ENCODE peak calls at places on chromosomes 1 and 21, in six cellular contexts. H is adrenal gland, Y is body of pancreas, X is A549, M is HepG2, G is heart left ventricle. W is an unnamed sample.

GRCh38 chr1:87684786-87685185 is 356.1 kb downstream of the LMO4 start:
- DNase-seq in H (peak; percentile 52), Y (no peak), X (no peak), M (no peak), G (peak; percentile 19), W (no peak)

GRCh38 chr1:41342774-41343355 is 18.4 kb upstream of the FOXO6 start:
- DNase-seq in H (peak; percentile 35), Y (no peak), X (no peak), M (no peak), G (peak; percentile 5), W (no peak)

GRCh38 chr1:11736746-11737639 is 1.1 kb downstream of the AGTRAP start:
- DNase-seq in H (peak; percentile 76), Y (peak; percentile 64), X (peak; percentile 63), M (peak; percentile 65), G (peak; percentile 62), W (no peak)

GRCh38 chr1:9890224-9890731 is 19.8 kb downstream of the CTNNBIP1 start:
- DNase-seq in H (peak; percentile 80), Y (peak; percentile 58), X (peak; percentile 38), M (no peak), G (peak; percentile 60), W (no peak)

GRCh38 chr1:4762146-4762545 is 107.7 kb downstream of the AJAP1 start:
- DNase-seq in H (no peak), Y (no peak), X (no peak), M (no peak), G (no peak), W (no peak)

GRCh38 chr1:203778789-203779188 is 13.8 kb downstream of the LAX1 start:
- DNase-seq in H (no peak), Y (no peak), X (no peak), M (no peak), G (no peak), W (no peak)

GRCh38 chr1:47710075-47711071 is 272.5 kb downstream of the FOXD2 start:
- DNase-seq in H (peak; percentile 86), Y (peak; percentile 75), X (peak; percentile 49), M (peak; percentile 17), G (peak; percentile 75), W (peak; percentile 92)

GRCh38 chr1:63063367-63063766 is 259.0 kb upstream of the FOXD3 start:
- DNase-seq in H (no peak), Y (no peak), X (no peak), M (no peak), G (no peak), W (no peak)

GRCh38 chr1:200342511-200343400 is 67.1 kb downstream of the ZNF281 start:
- DNase-seq in H (no peak), Y (no peak), X (no peak), M (no peak), G (no peak), W (no peak)

GRCh38 chr1:216566809-216567208 is 143.6 kb upstream of the USH2A start:
- DNase-seq in H (no peak), Y (no peak), X (peak; percentile 10), M (no peak), G (no peak), W (no peak)

GRCh38 chr1:154353966-154354365 is 28.6 kb downstream of the ATP8B2 start:
- DNase-seq in H (no peak), Y (no peak), X (no peak), M (no peak), G (no peak), W (no peak)

GRCh38 chr1:161199506-161200119 is 759 bp upstream of the ADAMTS4 start:
- DNase-seq in H (no peak), Y (no peak), X (no peak), M (no peak), G (peak; percentile 64), W (no peak)

GRCh38 chr1:192555399-192555798 is 20.2 kb upstream of the RGS1 start:
- DNase-seq in H (no peak), Y (no peak), X (no peak), M (no peak), G (no peak), W (no peak)

GRCh38 chr21:37292946-37293345 is 25.8 kb upstream of the VPS26C start:
- DNase-seq in H (peak; percentile 62), Y (no peak), X (no peak), M (no peak), G (no peak), W (no peak)

GRCh38 chr1:218742478-218743260 is 397.5 kb downstream of the TGFB2 start:
- DNase-seq in H (no peak), Y (no peak), X (peak; percentile 33), M (no peak), G (no peak), W (no peak)

GRCh38 chr1:61056674-61057439 is 25.5 kb upstream of the NFIA start:
- DNase-seq in H (peak; percentile 78), Y (peak; percentile 80), X (peak; percentile 57), M (no peak), G (peak; percentile 55), W (no peak)

GRCh38 chr1:25701030-25701785 is 84.6 kb downstream of the MAN1C1 start:
- DNase-seq in H (no peak), Y (no peak), X (no peak), M (no peak), G (no peak), W (no peak)

GRCh38 chr21:43341349-43342163 is 85.4 kb downstream of the SIK1 start:
- DNase-seq in H (no peak), Y (no peak), X (peak; percentile 89), M (no peak), G (no peak), W (no peak)

GRCh38 chr1:85681087-85681486 is 27.1 kb downstream of the ZNHIT6 start:
- DNase-seq in H (no peak), Y (no peak), X (peak; percentile 60), M (peak; percentile 97), G (no peak), W (no peak)

GRCh38 chr1:44801491-44802305 is 1.5 kb downstream of the PLK3 start:
- DNase-seq in H (peak; percentile 62), Y (peak; percentile 49), X (no peak), M (no peak), G (no peak), W (no peak)
- TF ChIP-seq POLR2A in H (no peak), Y (no peak), X (no peak), M (no peak), G (no peak), W (no peak)

GRCh38 chr1:92842082-92843045 is 10.5 kb downstream of the RPL5 start:
- DNase-seq in H (no peak), Y (no peak), X (no peak), M (no peak), G (no peak), W (no peak)

GRCh38 chr1:92844439-92844838 is 12.6 kb downstream of the RPL5 start:
- DNase-seq in H (no peak), Y (no peak), X (no peak), M (no peak), G (no peak), W (no peak)

GRCh38 chr1:92845908-92846307 is 14.1 kb downstream of the RPL5 start:
- DNase-seq in H (no peak), Y (no peak), X (no peak), M (no peak), G (no peak), W (no peak)

GRCh38 chr1:92843046-92843423 is 11.2 kb downstream of the RPL5 start:
- DNase-seq in H (no peak), Y (no peak), X (no peak), M (no peak), G (no peak), W (no peak)

GRCh38 chr1:92843429-92844352 is 11.9 kb downstream of the RPL5 start:
- DNase-seq in H (no peak), Y (no peak), X (no peak), M (no peak), G (no peak), W (no peak)
- TF ChIP-seq POLR2A in H (no peak), Y (no peak), X (no peak), M (peak; percentile 29), G (no peak), W (no peak)

GRCh38 chr1:3705341-3705950 is 46.8 kb upstream of the CCDC27 start:
- DNase-seq in H (no peak), Y (no peak), X (no peak), M (no peak), G (no peak), W (no peak)

GRCh38 chr1:3707939-3708328 is 44.3 kb upstream of the CCDC27 start:
- DNase-seq in H (no peak), Y (no peak), X (no peak), M (no peak), G (no peak), W (no peak)

GRCh38 chr1:3707298-3707938 is 44.8 kb upstream of the CCDC27 start:
- DNase-seq in H (no peak), Y (no peak), X (no peak), M (no peak), G (no peak), W (no peak)

GRCh38 chr1:3708696-3709246 is 43.5 kb upstream of the CCDC27 start:
- DNase-seq in H (no peak), Y (peak; percentile 53), X (no peak), M (no peak), G (no peak), W (no peak)

GRCh38 chr1:3706651-3707297 is 45.5 kb upstream of the CCDC27 start:
- DNase-seq in H (no peak), Y (no peak), X (no peak), M (no peak), G (no peak), W (no peak)
- TF ChIP-seq POLR2A in H (no peak), Y (no peak), X (no peak), M (no peak), G (no peak), W (no peak)

GRCh38 chr1:77824694-77825355 is 45.4 kb downstream of the MIGA1 start:
- DNase-seq in H (peak; percentile 52), Y (no peak), X (no peak), M (no peak), G (no peak), W (no peak)

GRCh38 chr1:77825356-77825709 is 45.9 kb downstream of the MIGA1 start:
- DNase-seq in H (peak; percentile 72), Y (peak; percentile 68), X (peak; percentile 68), M (peak; percentile 44), G (no peak), W (no peak)

GRCh38 chr1:77829851-77830250 is 50.4 kb downstream of the MIGA1 start:
- DNase-seq in H (no peak), Y (no peak), X (no peak), M (no peak), G (no peak), W (no peak)

GRCh38 chr1:77830946-77831345 is 51.5 kb downstream of the MIGA1 start:
- DNase-seq in H (no peak), Y (no peak), X (no peak), M (no peak), G (no peak), W (no peak)

GRCh38 chr1:77828098-77828497 is 48.6 kb downstream of the MIGA1 start:
- DNase-seq in H (no peak), Y (no peak), X (no peak), M (no peak), G (no peak), W (no peak)
- TF ChIP-seq POLR2A in H (no peak), Y (no peak), X (no peak), M (no peak), G (no peak), W (no peak)

W was measured in GM12892.